ENCODE peak calls at places on chromosomes 5 and 9, in eight cellular contexts. E is A549, V is HepG2, R is HCT116, Z is H1, N is SK-N-SH, K is GM12878, G is K562. U is an unnamed sample. For H3K4me1, the result is how much of the 10 kb centered on the place peaks cover.

GRCh38 chr9:132161743-132162187 is at the start of gene NTNG2:
- DNase-seq in N (no peak), G (peak), R (no peak), K (no peak), V (no peak), E (no peak), Z (no peak), U (no peak)

GRCh38 chr5:82234880-82235279 is 43.3 kb downstream of the RPS23 start:
- DNase-seq in N (no peak), E (no peak), K (no peak), V (no peak), G (no peak), Z (no peak), R (no peak), U (no peak)

GRCh38 chr9:116099821-116100220 is 53.8 kb upstream of the PAPPA start:
- DNase-seq in Z (no peak), G (no peak), R (no peak), V (no peak), K (no peak), E (no peak), N (no peak), U (no peak)

GRCh38 chr5:25688156-25688555 is 1043.4 kb upstream of the CDH10 start:
- DNase-seq in Z (no peak), G (no peak), K (peak), N (no peak), V (no peak), R (no peak), E (no peak), U (no peak)

GRCh38 chr5:179820483-179821297 is at the start of gene SQSTM1:
- DNase-seq in V (peak), K (no peak), R (no peak), G (peak), E (no peak), N (peak), Z (peak), U (peak)

GRCh38 chr5:98066910-98067309 is 706.6 kb upstream of the RGMB start:
- DNase-seq in G (no peak), R (no peak), V (no peak), K (no peak), N (no peak), Z (no peak), E (no peak), U (peak)

GRCh38 chr9:37927611-37928551 is 24.0 kb upstream of the SLC25A51 start:
- DNase-seq in V (no peak), R (no peak), K (no peak), Z (no peak), E (no peak), N (no peak), G (no peak), U (no peak)

GRCh38 chr5:146205499-146206202 is 2.2 kb downstream of the RBM27 start:
- DNase-seq in K (no peak), V (no peak), R (no peak), G (no peak), Z (no peak), N (no peak), E (no peak), U (no peak)

GRCh38 chr5:5613261-5613990 is 190.9 kb downstream of the ICE1 start:
- DNase-seq in N (no peak), Z (no peak), R (no peak), K (peak), G (no peak), E (no peak), V (no peak), U (no peak)

GRCh38 chr9:76218868-76219462 is 175.3 kb downstream of the RFK start:
- DNase-seq in R (no peak), G (no peak), E (no peak), Z (no peak), K (no peak), N (no peak), V (no peak), U (no peak)

GRCh38 chr9:93119953-93120845 is 13.9 kb downstream of the NINJ1 start:
- DNase-seq in K (no peak), Z (no peak), G (peak), E (peak), N (peak), R (peak), V (peak), U (peak)

GRCh38 chr5:33834334-33834733 is 57.5 kb downstream of the ADAMTS12 start:
- DNase-seq in K (no peak), G (no peak), R (no peak), Z (no peak), E (no peak), V (no peak), N (no peak), U (no peak)

GRCh38 chr9:132141364-132141947 is 20.4 kb upstream of the NTNG2 start:
- DNase-seq in E (no peak), N (no peak), K (no peak), R (no peak), V (no peak), G (no peak), Z (peak), U (no peak)

GRCh38 chr5:128163991-128164390 is 80.4 kb downstream of the SLC12A2 start:
- DNase-seq in K (no peak), G (no peak), V (no peak), E (no peak), Z (no peak), N (no peak), R (no peak), U (peak)

GRCh38 chr5:111680737-111681413 is 76.1 kb downstream of the NREP start:
- DNase-seq in G (no peak), K (no peak), E (peak), N (peak), Z (no peak), V (peak), R (peak), U (peak)

GRCh38 chr9:804026-804425 is 37.5 kb upstream of the DMRT1 start:
- DNase-seq in N (no peak), V (no peak), Z (no peak), E (no peak), G (no peak), R (no peak), K (no peak), U (peak)

GRCh38 chr5:151660616-151661015 is 26.1 kb downstream of the SPARC start:
- DNase-seq in R (no peak), V (no peak), E (no peak), N (no peak), K (no peak), Z (no peak), G (no peak), U (no peak)

GRCh38 chr9:110340306-110340705 is 2.6 kb upstream of the TXNDC8 start:
- DNase-seq in Z (no peak), N (no peak), E (no peak), G (no peak), V (peak), K (no peak), R (peak), U (no peak)

GRCh38 chr5:66567474-66567873 is 28.7 kb upstream of the MAST4 start:
- DNase-seq in G (no peak), K (no peak), R (no peak), Z (no peak), V (no peak), N (no peak), E (no peak), U (no peak)

GRCh38 chr9:134962998-134963364 is 45.3 kb upstream of the FCN1 start:
- DNase-seq in E (no peak), R (no peak), G (no peak), Z (no peak), V (no peak), N (no peak), K (no peak), U (no peak)

GRCh38 chr9:132030626-132031325 is 48.9 kb downstream of the MED27 start:
- DNase-seq in E (no peak), V (no peak), Z (peak), N (no peak), G (no peak), K (no peak), R (no peak), U (no peak)

GRCh38 chr5:138635268-138635667 is 60.1 kb upstream of the HSPA9 start:
- DNase-seq in G (no peak), K (no peak), E (no peak), N (no peak), V (no peak), Z (no peak), R (no peak), U (no peak)

GRCh38 chr5:156432830-156433105 is 105.8 kb downstream of the SGCD start:
- DNase-seq in R (no peak), K (no peak), G (no peak), V (no peak), Z (no peak), E (no peak), N (no peak), U (no peak)

GRCh38 chr9:124590886-124591641 is 83.9 kb upstream of the NR5A1 start:
- DNase-seq in V (no peak), R (no peak), E (no peak), N (no peak), K (no peak), Z (no peak), G (no peak), U (no peak)

GRCh38 chr5:148978370-148979103 is 84.3 kb downstream of the SH3TC2 start:
- DNase-seq in K (no peak), Z (no peak), R (no peak), G (no peak), E (no peak), V (no peak), N (no peak), U (no peak)

GRCh38 chr9:111429175-111429574 is 55.0 kb downstream of the ECPAS start:
- DNase-seq in R (no peak), V (peak), G (no peak), K (no peak), Z (no peak), E (no peak), N (no peak), U (no peak)

GRCh38 chr5:88262116-88262515 is 6.5 kb downstream of the TMEM161B start:
- DNase-seq in K (no peak), E (no peak), Z (no peak), G (no peak), N (no peak), R (no peak), V (no peak), U (no peak)

GRCh38 chr5:15702102-15702501 is 202.1 kb downstream of the FBXL7 start:
- DNase-seq in G (no peak), V (peak), Z (no peak), N (no peak), E (no peak), R (no peak), K (no peak), U (no peak)

GRCh38 chr9:3088166-3088702 is 244.3 kb upstream of the PUM3 start:
- DNase-seq in V (no peak), G (no peak), Z (peak), R (no peak), E (no peak), K (no peak), N (no peak), U (no peak)

GRCh38 chr5:2670856-2671404 is 80.5 kb downstream of the IRX2 start:
- DNase-seq in Z (no peak), E (no peak), K (no peak), N (no peak), R (no peak), G (no peak), V (no peak), U (no peak)

GRCh38 chr9:8916771-8917170 is 1117.2 kb upstream of the DMAC1 start:
- DNase-seq in N (no peak), V (no peak), E (no peak), G (no peak), Z (no peak), R (no peak), K (no peak), U (no peak)

GRCh38 chr5:151155149-151155776 is 2.3 kb downstream of the ANXA6 start:
- DNase-seq in R (no peak), Z (no peak), V (no peak), E (no peak), G (no peak), N (no peak), K (peak), U (no peak)

GRCh38 chr5:126995689-126996088 is 34.7 kb downstream of the MARCHF3 start:
- DNase-seq in N (no peak), V (no peak), G (no peak), Z (no peak), R (no peak), K (no peak), E (no peak), U (peak)

GRCh38 chr5:123294544-123294943 is 128.7 kb downstream of the CEP120 start:
- DNase-seq in N (no peak), K (peak), G (no peak), R (no peak), E (no peak), V (no peak), Z (no peak), U (no peak)

GRCh38 chr5:136309376-136309775 is 56.0 kb downstream of the TRPC7 start:
- DNase-seq in Z (no peak), K (no peak), N (no peak), E (no peak), G (no peak), V (no peak), R (no peak), U (no peak)

GRCh38 chr9:14935099-14935710 is 25.0 kb upstream of the FREM1 start:
- DNase-seq in V (no peak), K (no peak), E (no peak), Z (no peak), G (no peak), R (no peak), N (no peak), U (no peak)

DNA sequence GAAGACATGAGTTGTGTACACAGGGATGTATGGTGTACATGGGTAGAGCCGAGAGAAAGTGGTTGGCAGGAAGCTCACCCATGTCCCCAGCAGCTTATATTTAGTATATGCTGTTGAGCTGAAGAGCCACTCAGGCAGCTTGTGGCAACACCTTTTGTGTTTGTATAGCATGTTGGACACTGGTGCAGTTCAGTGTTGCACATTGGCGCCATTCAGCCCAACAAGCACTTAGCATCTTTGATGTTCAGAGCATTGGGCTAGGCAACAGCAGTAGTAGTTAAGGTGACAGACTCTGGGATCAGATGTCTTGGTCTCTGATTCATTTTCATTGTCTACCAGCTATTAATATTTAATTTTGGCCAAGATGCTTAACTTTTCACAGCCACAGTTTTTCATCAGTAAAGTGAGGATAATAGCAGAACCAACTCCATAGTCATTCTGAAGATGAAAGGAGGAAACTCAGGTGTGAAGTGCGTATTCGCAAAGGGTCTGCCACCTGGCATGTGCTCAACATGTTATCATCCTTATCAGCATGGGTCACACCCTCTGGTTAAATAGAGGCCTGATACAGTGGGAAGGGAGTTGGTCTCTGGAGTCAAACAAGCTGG is 184.8 kb downstream of the NR3C1 start:
- DNase-seq in N (no peak), R (no peak), K (no peak), G (no peak), Z (no peak), V (no peak), E (no peak), U (no peak)
- TF ChIP-seq MAX in N (no peak), R (no peak), K (no peak), G (no peak), Z (no peak), V (no peak), E (peak), U (no peak)

DNA sequence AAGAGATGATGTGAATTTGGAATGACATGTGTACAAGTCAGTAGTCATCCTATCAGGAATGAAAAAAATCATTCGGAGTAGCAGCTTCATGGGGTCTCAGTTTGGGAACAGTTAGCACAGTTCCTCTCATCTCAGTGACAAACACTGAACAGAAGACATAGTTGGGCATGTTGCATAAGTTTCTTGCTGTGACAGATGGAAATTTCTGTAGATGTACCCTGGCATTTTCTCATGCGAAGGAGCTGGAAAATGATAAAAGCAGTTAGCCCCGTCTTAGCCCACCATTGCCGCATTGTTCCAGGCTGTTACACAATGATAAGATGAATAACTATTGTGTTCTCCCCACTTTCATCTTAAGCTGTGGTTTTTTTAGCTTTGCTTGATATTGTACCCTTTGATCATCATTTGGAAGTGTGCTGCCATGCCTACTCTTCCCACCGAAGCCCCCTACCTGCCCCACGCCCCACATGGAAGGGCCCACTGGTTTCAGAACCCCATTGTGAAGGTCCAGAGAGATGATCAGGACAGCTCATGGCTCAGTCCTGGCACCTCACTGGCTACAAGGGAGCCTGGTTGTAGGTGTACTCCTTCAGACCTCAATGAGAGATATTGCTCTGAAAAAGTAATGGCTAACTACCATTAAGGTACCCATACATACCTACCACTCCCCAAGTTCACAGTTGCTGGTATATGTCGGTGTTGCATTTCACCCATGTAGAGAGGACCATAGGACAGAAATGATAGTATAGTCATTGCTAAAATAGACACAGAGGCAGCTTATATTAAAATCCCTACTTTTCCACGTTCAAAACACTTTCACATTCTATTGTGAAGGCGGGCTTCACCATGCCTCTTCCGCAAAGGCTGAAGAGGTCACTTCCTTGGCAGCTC is 38.8 kb downstream of the SFXN1 start:
- DNase-seq in G (no peak), R (no peak), E (no peak), V (no peak), Z (no peak), N (no peak), K (no peak), U (no peak)
- H3K4me1 ChIP-seq in G (under half), R (under half), E (under half), V (under half), Z (under half), N (under half), K (under half), U (under half)

GRCh38 chr5:76402251-76402879 is 720 bp upstream of the IQGAP2 start:
- DNase-seq in K (peak), V (peak), G (peak), R (no peak), N (peak), E (peak), Z (no peak), U (peak)
- TF ChIP-seq MAX in K (no peak), V (no peak), G (no peak), R (no peak), N (no peak), E (no peak), Z (no peak), U (no peak)

DNA sequence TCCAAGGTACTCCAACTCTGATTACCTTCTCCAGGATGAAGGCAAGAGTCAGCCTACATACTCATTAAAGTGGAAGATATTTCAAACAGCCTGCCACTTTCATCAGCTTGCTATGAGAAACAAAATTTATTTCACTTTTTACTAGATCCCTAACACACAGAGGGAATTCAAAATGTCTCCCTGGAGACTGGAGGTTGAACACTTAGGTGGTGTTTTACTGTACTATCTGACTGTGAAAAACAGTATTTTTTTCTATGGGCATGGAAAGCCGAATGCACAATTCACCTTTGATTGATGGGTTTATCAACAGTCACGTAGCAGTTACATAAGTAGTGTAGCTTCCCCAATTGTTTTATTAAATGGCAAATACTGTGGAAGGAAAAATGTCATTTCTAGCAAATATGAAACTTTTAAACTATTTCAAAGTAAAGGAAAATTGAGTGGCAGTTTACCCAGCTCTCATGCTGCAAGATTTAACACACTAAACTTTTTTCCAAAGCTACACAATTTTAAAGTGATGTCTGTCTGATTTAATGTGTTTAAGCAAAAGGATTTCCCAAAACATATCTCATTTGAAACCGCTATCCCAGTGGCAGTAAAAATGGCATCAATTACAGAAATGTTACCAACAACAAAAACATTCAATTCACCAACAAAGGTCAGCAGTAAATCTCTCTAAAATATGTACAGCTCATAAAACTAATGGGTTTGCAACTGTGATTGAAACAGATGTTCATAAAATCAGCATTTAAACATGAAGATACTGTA is 125.0 kb upstream of the TLE4 start:
- DNase-seq in G (no peak), Z (no peak), N (no peak), V (no peak), R (no peak), K (no peak), E (no peak), U (no peak)
- H3K4me1 ChIP-seq in G (under half), Z (under half), N (under half), V (under half), R (under half), K (under half), E (under half), U (under half)

DNA sequence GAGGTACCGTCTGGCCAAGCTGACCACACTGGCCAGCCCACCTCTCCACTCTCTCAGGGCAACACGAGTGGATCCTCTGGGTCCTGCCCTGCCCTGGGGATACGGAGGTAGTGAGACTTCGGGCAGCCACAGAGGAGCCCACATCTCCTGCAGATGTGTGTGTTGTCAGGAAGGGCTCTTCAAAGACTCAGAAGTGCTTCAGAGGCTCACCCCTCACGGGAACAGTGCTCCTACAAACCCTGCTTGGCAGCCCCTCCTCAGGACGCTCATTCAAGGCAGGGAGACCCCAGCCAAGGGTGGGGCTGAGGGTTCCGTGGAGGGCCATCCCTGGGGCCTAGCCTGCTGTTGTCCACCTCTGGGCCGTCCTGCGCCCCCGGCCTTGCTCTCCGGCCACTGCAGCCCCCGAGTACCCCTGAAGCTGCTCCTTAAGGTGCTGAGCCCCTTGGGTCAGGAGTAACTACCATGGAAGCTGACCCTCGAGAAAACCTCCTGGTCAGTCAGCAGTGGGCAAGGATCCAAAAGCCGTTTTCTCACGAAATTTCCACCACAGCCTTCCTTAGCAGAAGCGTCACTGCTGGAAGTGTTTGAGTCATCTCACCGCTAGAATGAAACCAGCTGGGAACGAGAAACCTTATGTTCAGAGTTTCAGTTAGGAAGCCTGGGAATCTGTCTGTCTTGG is 23.2 kb upstream of the LRRC14B start:
- DNase-seq in G (no peak), E (no peak), K (no peak), N (no peak), Z (no peak), V (no peak), R (no peak), U (peak)
- TF ChIP-seq MAX in G (no peak), E (no peak), K (no peak), N (no peak), Z (no peak), V (no peak), R (no peak), U (no peak)

U was measured in endothelial cell of umbilical vein.